ENCODE peak calls at places on chromosomes 12 and 14, in ten cellular contexts. A is transverse colon, K is IMR-90, F is dorsolateral prefrontal cortex, Z is tibial artery, H is osteoblast, T is foreskin fibroblast, V is lower lobe of right lung, L is GM12865, Y is right atrium auricular region. P is an unnamed sample.

GRCh38 chr12:21940972-21941521 is at the start of gene ABCC9:
- DNase-seq in A (peak), K (peak), F (no peak), Z (peak), H (peak), T (no peak), V (peak), L (no peak), Y (peak), P (peak)

GRCh38 chr14:99121027-99121875 is 150.7 kb downstream of the BCL11B start:
- DNase-seq in A (no peak), K (no peak), F (no peak), Z (no peak), H (no peak), T (no peak), V (no peak), L (no peak), Y (peak), P (peak)

GRCh38 chr14:31947680-31948580 is 129.2 kb upstream of the ARHGAP5 start:
- DNase-seq in A (no peak), K (peak), F (no peak), Z (no peak), H (no peak), T (no peak), V (no peak), L (no peak), Y (no peak), P (no peak)

GRCh38 chr12:132560421-132560830 is 50.0 kb downstream of the LRCOL1 start:
- DNase-seq in A (peak), K (no peak), F (no peak), Z (no peak), H (no peak), T (no peak), V (no peak), L (peak), Y (no peak), P (no peak)

GRCh38 chr12:13435535-13435934 is 239.0 kb downstream of the EMP1 start:
- DNase-seq in A (no peak), K (no peak), F (no peak), Z (no peak), H (no peak), T (no peak), V (no peak), L (no peak), Y (no peak), P (no peak)

GRCh38 chr14:104112609-104113571 is 25.5 kb upstream of the KIF26A start:
- DNase-seq in A (no peak), K (no peak), F (no peak), Z (no peak), H (peak), T (no peak), V (no peak), L (no peak), Y (no peak), P (no peak)

GRCh38 chr12:110280784-110281548 is at the start of gene ATP2A2:
- DNase-seq in A (peak), K (peak), F (peak), Z (peak), H (peak), T (peak), V (peak), L (peak), Y (peak), P (peak)

GRCh38 chr14:54593860-54594259 is 26.9 kb downstream of the SAMD4A start:
- DNase-seq in A (no peak), K (peak), F (no peak), Z (no peak), H (no peak), T (no peak), V (no peak), L (no peak), Y (no peak), P (no peak)

GRCh38 chr12:30990316-30990715 is 63.8 kb downstream of the TSPAN11 start:
- DNase-seq in A (no peak), K (no peak), F (no peak), Z (no peak), H (peak), T (no peak), V (no peak), L (no peak), Y (no peak), P (no peak)

GRCh38 chr12:122023339-122024131 is 1.9 kb downstream of the BCL7A start:
- DNase-seq in A (peak), K (peak), F (peak), Z (peak), H (peak), T (peak), V (peak), L (no peak), Y (peak), P (peak)

GRCh38 chr14:35898217-35898775 is 72.2 kb downstream of the BRMS1L start:
- DNase-seq in A (no peak), K (no peak), F (peak), Z (no peak), H (no peak), T (no peak), V (no peak), L (no peak), Y (no peak), P (no peak)

GRCh38 chr12:105085537-105085936 is 1.3 kb upstream of the ALDH1L2 start:
- DNase-seq in A (no peak), K (no peak), F (no peak), Z (no peak), H (no peak), T (no peak), V (no peak), L (no peak), Y (no peak), P (no peak)

GRCh38 chr12:108215458-108215857 is 86.4 kb downstream of the WSCD2 start:
- DNase-seq in A (no peak), K (no peak), F (no peak), Z (no peak), H (no peak), T (no peak), V (no peak), L (no peak), Y (no peak), P (no peak)

GRCh38 chr12:50241178-50241577 is 42.1 kb downstream of the LIMA1 start:
- DNase-seq in A (no peak), K (peak), F (no peak), Z (no peak), H (no peak), T (no peak), V (no peak), L (no peak), Y (no peak), P (no peak)

GRCh38 chr14:95545769-95546168 is 10.9 kb downstream of the GLRX5 start:
- DNase-seq in A (no peak), K (peak), F (no peak), Z (no peak), H (peak), T (peak), V (no peak), L (no peak), Y (no peak), P (no peak)

GRCh38 chr14:68020999-68021663 is 201.6 kb downstream of the RAD51B start:
- DNase-seq in A (no peak), K (no peak), F (no peak), Z (no peak), H (no peak), T (no peak), V (no peak), L (peak), Y (no peak), P (no peak)

GRCh38 chr12:50174971-50175715 is 8.0 kb upstream of the CERS5 start:
- DNase-seq in A (no peak), K (peak), F (no peak), Z (no peak), H (peak), T (peak), V (no peak), L (peak), Y (no peak), P (no peak)

GRCh38 chr14:94517641-94518257 is 8.5 kb upstream of the SERPINA12 start:
- DNase-seq in A (no peak), K (no peak), F (no peak), Z (peak), H (no peak), T (no peak), V (no peak), L (no peak), Y (peak), P (no peak)

GRCh38 chr12:117587646-117588287 is 226.3 kb upstream of the NOS1 start:
- DNase-seq in A (peak), K (no peak), F (peak), Z (peak), H (peak), T (no peak), V (peak), L (peak), Y (no peak), P (no peak)

GRCh38 chr14:90472632-90473031 is 75.8 kb downstream of the CALM1 start:
- DNase-seq in A (no peak), K (no peak), F (no peak), Z (no peak), H (no peak), T (no peak), V (no peak), L (no peak), Y (no peak), P (no peak)

GRCh38 chr12:9673404-9674225 is 4.1 kb downstream of the CLEC2D start:
- DNase-seq in A (peak), K (peak), F (no peak), Z (peak), H (peak), T (peak), V (peak), L (peak), Y (no peak), P (no peak)

GRCh38 chr14:94081386-94081820 is 293 bp downstream of the IFI27L1 start:
- DNase-seq in A (no peak), K (no peak), F (no peak), Z (no peak), H (no peak), T (no peak), V (no peak), L (peak), Y (no peak), P (no peak)

GRCh38 chr14:94421316-94421715 is 31.3 kb downstream of the SERPINA11 start:
- DNase-seq in A (no peak), K (no peak), F (no peak), Z (no peak), H (no peak), T (no peak), V (no peak), L (no peak), Y (no peak), P (no peak)

GRCh38 chr12:24038211-24038997 is 88.9 kb upstream of the SOX5 start:
- DNase-seq in A (no peak), K (no peak), F (no peak), Z (no peak), H (no peak), T (no peak), V (no peak), L (no peak), Y (no peak), P (no peak)

GRCh38 chr12:109892748-109893147 is 7.3 kb upstream of the TCHP start:
- DNase-seq in A (no peak), K (no peak), F (no peak), Z (no peak), H (no peak), T (no peak), V (no peak), L (peak), Y (no peak), P (no peak)

GRCh38 chr12:46661161-46661845 is 164.5 kb downstream of the SLC38A4 start:
- DNase-seq in A (no peak), K (peak), F (no peak), Z (peak), H (peak), T (peak), V (no peak), L (peak), Y (no peak), P (no peak)

GRCh38 chr12:67318786-67319185 is 49.6 kb downstream of the CAND1 start:
- DNase-seq in A (no peak), K (no peak), F (no peak), Z (no peak), H (peak), T (no peak), V (no peak), L (no peak), Y (no peak), P (no peak)

GRCh38 chr12:121894633-121895032 is 6.0 kb downstream of the PSMD9 start:
- DNase-seq in A (no peak), K (peak), F (no peak), Z (no peak), H (peak), T (no peak), V (no peak), L (peak), Y (no peak), P (no peak)

GRCh38 chr14:96148631-96149030 is 56.0 kb upstream of the BDKRB2 start:
- DNase-seq in A (no peak), K (no peak), F (no peak), Z (no peak), H (no peak), T (no peak), V (no peak), L (no peak), Y (peak), P (peak)

GRCh38 chr14:68824517-68825347 is 31.9 kb upstream of the ZFP36L1 start:
- DNase-seq in A (peak), K (peak), F (peak), Z (peak), H (peak), T (peak), V (peak), L (peak), Y (peak), P (no peak)

GRCh38 chr12:1595026-1595561 is 713 bp upstream of the FBXL14 start:
- DNase-seq in A (peak), K (no peak), F (no peak), Z (no peak), H (no peak), T (no peak), V (no peak), L (no peak), Y (no peak), P (no peak)

GRCh38 chr12:76311796-76312195 is 36.4 kb downstream of the BBS10 start:
- DNase-seq in A (no peak), K (peak), F (no peak), Z (no peak), H (peak), T (peak), V (no peak), L (no peak), Y (no peak), P (no peak)

GRCh38 chr12:122094735-122095561 is 16.4 kb downstream of the MLXIP start:
- DNase-seq in A (no peak), K (peak), F (no peak), Z (no peak), H (no peak), T (no peak), V (no peak), L (no peak), Y (no peak), P (no peak)

GRCh38 chr12:12172106-12172511 is 94.7 kb downstream of the LRP6 start:
- DNase-seq in A (no peak), K (peak), F (no peak), Z (no peak), H (no peak), T (peak), V (no peak), L (peak), Y (no peak), P (no peak)

DNA sequence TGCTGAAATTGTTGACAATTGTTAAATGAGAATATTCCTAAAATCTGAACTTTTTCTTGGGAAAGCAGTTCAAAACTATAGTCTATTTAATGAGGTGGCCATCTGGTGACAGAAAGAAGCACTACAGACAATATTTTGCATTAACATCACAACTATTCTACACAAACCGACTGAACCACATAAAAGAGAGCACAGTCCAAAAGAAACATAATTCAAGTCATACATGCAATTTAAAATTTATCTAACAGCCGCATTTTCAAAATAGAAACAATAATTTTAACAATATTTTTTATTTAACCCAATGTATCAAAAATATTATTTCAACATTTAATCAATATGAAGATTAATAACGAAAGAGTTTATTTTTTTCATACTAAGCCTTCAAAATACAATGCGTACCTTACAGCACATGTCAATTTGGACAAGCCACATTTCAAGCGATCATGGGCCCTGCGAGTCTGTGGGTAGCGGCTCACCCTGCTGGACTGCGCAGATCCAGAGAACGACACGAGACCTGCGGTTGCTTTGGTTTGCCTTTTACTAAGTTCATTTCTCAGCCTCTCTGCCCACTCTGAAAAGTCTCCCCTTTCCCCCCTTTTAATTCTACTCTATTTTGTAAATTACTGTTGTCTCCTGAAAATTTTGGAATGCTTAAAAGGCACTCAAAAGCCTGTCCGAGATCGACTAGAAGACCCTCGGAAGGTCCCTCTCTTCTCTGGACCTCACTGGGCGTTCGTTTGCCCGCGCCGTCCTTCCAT is 941 bp upstream of the LRRC9 start:
- DNase-seq in A (peak), K (peak), F (no peak), Z (no peak), H (peak), T (no peak), V (peak), L (peak), Y (no peak), P (no peak)
- TF ChIP-seq CTCF in A (peak), K (peak), F (peak), Z (peak), H (peak), T (peak), V (peak), L (peak), Y (peak), P (peak)

GRCh38 chr12:48038085-48038484 is 33.8 kb upstream of the COL2A1 start:
- DNase-seq in A (no peak), K (no peak), F (no peak), Z (no peak), H (no peak), T (no peak), V (no peak), L (no peak), Y (no peak), P (peak)
- H3K4me3 ChIP-seq in A (no peak), K (no peak), F (no peak), Z (no peak), H (no peak), T (no peak), V (no peak), L (no peak), Y (no peak), P (no peak)

GRCh38 chr14:72646861-72647528 is 246.9 kb downstream of the DPF3 start:
- DNase-seq in A (no peak), K (peak), F (no peak), Z (no peak), H (no peak), T (peak), V (no peak), L (no peak), Y (no peak), P (peak)

GRCh38 chr14:72644038-72644437 is 249.9 kb downstream of the DPF3 start:
- DNase-seq in A (no peak), K (peak), F (no peak), Z (no peak), H (no peak), T (no peak), V (no peak), L (no peak), Y (no peak), P (peak)

GRCh38 chr14:72643317-72643801 is 250.5 kb downstream of the DPF3 start:
- DNase-seq in A (no peak), K (peak), F (no peak), Z (peak), H (peak), T (peak), V (no peak), L (no peak), Y (no peak), P (no peak)

GRCh38 chr14:72645706-72646105 is 248.2 kb downstream of the DPF3 start:
- DNase-seq in A (no peak), K (no peak), F (no peak), Z (no peak), H (no peak), T (no peak), V (no peak), L (no peak), Y (no peak), P (peak)

GRCh38 chr14:72644758-72645489 is 249.0 kb downstream of the DPF3 start:
- DNase-seq in A (no peak), K (peak), F (no peak), Z (no peak), H (no peak), T (no peak), V (no peak), L (peak), Y (no peak), P (peak)
- TF ChIP-seq CTCF in A (no peak), K (no peak), F (no peak), Z (no peak), H (no peak), T (no peak), V (no peak), L (peak), Y (no peak), P (no peak)

GRCh38 chr12:57135939-57136338 is 7.7 kb downstream of the LRP1 start:
- DNase-seq in A (no peak), K (peak), F (no peak), Z (no peak), H (no peak), T (no peak), V (no peak), L (no peak), Y (peak), P (no peak)
- H3K4me3 ChIP-seq in A (no peak), K (no peak), F (peak), Z (peak), H (peak), T (peak), V (no peak), L (no peak), Y (no peak), P (peak)

GRCh38 chr12:48979602-48980388 is 1.7 kb downstream of the WNT1 start:
- DNase-seq in A (peak), K (no peak), F (no peak), Z (no peak), H (peak), T (no peak), V (no peak), L (peak), Y (no peak), P (no peak)

GRCh38 chr12:48980389-48980952 is 2.3 kb downstream of the WNT1 start:
- DNase-seq in A (peak), K (no peak), F (no peak), Z (no peak), H (peak), T (no peak), V (peak), L (no peak), Y (no peak), P (no peak)

GRCh38 chr12:48981757-48982157 is 3.6 kb downstream of the WNT1 start:
- DNase-seq in A (no peak), K (no peak), F (no peak), Z (no peak), H (peak), T (no peak), V (no peak), L (no peak), Y (no peak), P (no peak)

GRCh38 chr12:48982397-48983080 is 4.4 kb downstream of the WNT1 start:
- DNase-seq in A (no peak), K (no peak), F (no peak), Z (no peak), H (peak), T (no peak), V (no peak), L (no peak), Y (no peak), P (no peak)

DNA sequence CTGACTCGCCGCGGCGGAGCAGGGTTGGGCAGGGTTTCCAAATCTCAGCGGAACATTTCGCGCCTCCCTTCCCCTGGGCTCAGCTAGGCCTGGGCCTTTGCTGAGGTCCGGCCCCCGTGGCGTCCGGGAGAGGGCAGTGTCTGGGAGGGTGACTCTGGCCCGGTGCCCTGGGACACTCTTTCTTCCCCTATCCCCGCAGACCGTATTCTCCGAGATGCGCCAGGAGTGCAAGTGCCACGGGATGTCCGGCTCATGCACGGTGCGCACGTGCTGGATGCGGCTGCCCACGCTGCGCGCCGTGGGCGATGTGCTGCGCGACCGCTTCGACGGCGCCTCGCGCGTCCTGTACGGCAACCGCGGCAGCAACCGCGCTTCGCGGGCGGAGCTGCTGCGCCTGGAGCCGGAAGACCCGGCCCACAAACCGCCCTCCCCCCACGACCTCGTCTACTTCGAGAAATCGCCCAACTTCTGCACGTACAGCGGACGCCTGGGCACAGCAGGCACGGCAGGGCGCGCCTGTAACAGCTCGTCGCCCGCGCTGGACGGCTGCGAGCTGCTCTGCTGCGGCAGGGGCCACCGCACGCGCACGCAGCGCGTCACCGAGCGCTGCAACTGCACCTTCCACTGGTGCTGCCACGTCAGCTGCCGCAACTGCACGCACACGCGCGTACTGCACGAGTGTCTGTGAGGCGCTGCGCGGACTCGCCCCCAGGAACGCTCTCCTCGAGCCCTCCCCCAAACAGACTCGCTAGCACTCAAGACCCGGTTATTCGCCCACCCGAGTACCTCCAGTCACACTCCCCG is 3.0 kb downstream of the WNT1 start:
- DNase-seq in A (no peak), K (peak), F (no peak), Z (no peak), H (peak), T (no peak), V (peak), L (no peak), Y (no peak), P (no peak)
- TF ChIP-seq CTCF in A (no peak), K (no peak), F (peak), Z (no peak), H (peak), T (no peak), V (peak), L (no peak), Y (no peak), P (no peak)

P was measured in esophagus muscularis mucosa.